ENCODE peak calls at places on chromosomes 13 and 19, in nine cellular contexts. O is frontal cortex; I is SK-MEL-5; B is posterior vena cava; K is foreskin fibroblast; C is aorta; U is tibial artery; Q is left kidney; Z is activated naive CD4-positive, alpha-beta T cell treated with anti-CD3 and anti-CD28 coated beads for 36 hours. E is an unnamed sample.

GRCh38 chr13:102236830-102237621 is 164.8 kb downstream of the FGF14 start:
- DNase-seq in O (no peak), I (no peak), B (no peak), K (no peak), C (no peak), U (no peak), Q (no peak), Z (no peak), E (no peak)

GRCh38 chr19:30649934-30650614 is 277.9 kb downstream of the ZNF536 start:
- DNase-seq in O (no peak), I (peak), B (no peak), K (peak), C (peak), U (no peak), Q (peak), Z (peak), E (peak)

GRCh38 chr19:4889034-4889825 is 13.5 kb downstream of the ARRDC5 start:
- DNase-seq in O (no peak), I (no peak), B (no peak), K (peak), C (no peak), U (no peak), Q (no peak), Z (no peak), E (peak)

GRCh38 chr13:97316390-97316789 is 94.3 kb downstream of the MBNL2 start:
- DNase-seq in O (no peak), I (no peak), B (no peak), K (no peak), C (no peak), U (no peak), Q (no peak), Z (no peak), E (no peak)

GRCh38 chr19:38287604-38288003 is 16.4 kb upstream of the C19orf33 start:
- DNase-seq in O (no peak), I (no peak), B (no peak), K (no peak), C (no peak), U (no peak), Q (no peak), Z (no peak), E (no peak)

GRCh38 chr13:66407159-66407558 is 823.0 kb downstream of the PCDH9 start:
- DNase-seq in O (no peak), I (no peak), B (no peak), K (no peak), C (no peak), U (no peak), Q (no peak), Z (no peak), E (peak)

GRCh38 chr19:47122359-47123335 is 8.0 kb upstream of the SAE1 start:
- DNase-seq in O (no peak), I (no peak), B (no peak), K (peak), C (no peak), U (no peak), Q (no peak), Z (no peak), E (peak)

GRCh38 chr13:32200741-32201140 is 114.4 kb downstream of the ZAR1L start:
- DNase-seq in O (no peak), I (no peak), B (no peak), K (no peak), C (no peak), U (no peak), Q (no peak), Z (no peak), E (no peak)

GRCh38 chr13:113152894-113153809 is 5.3 kb upstream of the PROZ start:
- DNase-seq in O (no peak), I (no peak), B (peak), K (no peak), C (no peak), U (peak), Q (peak), Z (peak), E (peak)

GRCh38 chr19:14162871-14163297 is 26.5 kb upstream of the ASF1B start:
- DNase-seq in O (no peak), I (no peak), B (no peak), K (no peak), C (no peak), U (no peak), Q (no peak), Z (no peak), E (no peak)

GRCh38 chr13:99374994-99375805 is 68.0 kb upstream of the GPR183 start:
- DNase-seq in O (no peak), I (no peak), B (peak), K (no peak), C (no peak), U (no peak), Q (no peak), Z (no peak), E (no peak)

GRCh38 chr13:88459335-88459734 is 788.2 kb downstream of the SLITRK5 start:
- DNase-seq in O (no peak), I (no peak), B (no peak), K (no peak), C (no peak), U (no peak), Q (no peak), Z (no peak), E (no peak)

GRCh38 chr19:48390188-48391099 is 907 bp downstream of the KDELR1 start:
- DNase-seq in O (peak), I (peak), B (peak), K (peak), C (peak), U (peak), Q (peak), Z (peak), E (peak)

GRCh38 chr19:4069331-4069959 is 2.7 kb upstream of the ZBTB7A start:
- DNase-seq in O (no peak), I (no peak), B (no peak), K (no peak), C (peak), U (no peak), Q (no peak), Z (peak), E (no peak)

GRCh38 chr19:54317108-54317964 is 4.4 kb upstream of the LILRA5 start:
- DNase-seq in O (no peak), I (no peak), B (peak), K (no peak), C (no peak), U (no peak), Q (no peak), Z (no peak), E (no peak)